ENCODE peak calls at places on chromosomes 3 and 15, in seven cellular contexts. C is H9, W is neuronal stem cell, J is H1, E is IMR-90, A is mesendoderm, K is mesenchymal stem cell. S is an unnamed sample.

GRCh38 chr3:32428092-32429068 is 36.7 kb downstream of the CMTM7 start:
- DNase-seq in C (no peak), W (no peak), J (no peak), E (no peak), A (no peak), K (no peak), S (peak)

GRCh38 chr3:151351648-151352047 is 22.3 kb upstream of the P2RY13 start:
- DNase-seq in C (no peak), W (no peak), J (no peak), E (no peak), A (no peak), K (no peak), S (no peak)

GRCh38 chr3:126634803-126635202 is 20.1 kb downstream of the TXNRD3 start:
- DNase-seq in C (no peak), W (no peak), J (no peak), E (no peak), A (no peak), K (no peak), S (no peak)

GRCh38 chr15:88465633-88466219 is 1.5 kb downstream of the MRPL46 start:
- DNase-seq in C (no peak), W (no peak), J (no peak), E (peak), A (peak), K (peak), S (peak)

GRCh38 chr3:46183330-46183729 is 24.8 kb downstream of the CCR1 start:
- DNase-seq in C (no peak), W (no peak), J (no peak), E (no peak), A (no peak), K (no peak), S (no peak)

GRCh38 chr3:190533511-190534282 is 19.8 kb downstream of the IL1RAP start:
- DNase-seq in C (no peak), W (no peak), J (no peak), E (peak), A (no peak), K (peak), S (peak)

GRCh38 chr3:162302983-162303624 is 806.5 kb downstream of the OTOL1 start:
- DNase-seq in C (no peak), W (no peak), J (no peak), E (peak), A (no peak), K (peak), S (no peak)

GRCh38 chr15:40115670-40116093 is 7.0 kb upstream of the BMF start:
- DNase-seq in C (peak), W (no peak), J (no peak), E (no peak), A (peak), K (no peak), S (peak)

GRCh38 chr3:197520311-197521276 is 35.2 kb downstream of the BDH1 start:
- DNase-seq in C (peak), W (peak), J (no peak), E (peak), A (peak), K (peak), S (peak)

GRCh38 chr15:101225658-101226057 is 26.2 kb downstream of the CHSY1 start:
- DNase-seq in C (no peak), W (no peak), J (no peak), E (peak), A (peak), K (peak), S (no peak)

GRCh38 chr15:67253517-67254237 is 784 bp downstream of the AAGAB start:
- DNase-seq in C (no peak), W (peak), J (no peak), E (peak), A (peak), K (peak), S (peak)

GRCh38 chr15:51349156-51349844 is 7.8 kb downstream of the GLDN start:
- DNase-seq in C (no peak), W (no peak), J (no peak), E (no peak), A (no peak), K (peak), S (no peak)

GRCh38 chr3:43171770-43172169 is 65.9 kb upstream of the POMGNT2 start:
- DNase-seq in C (no peak), W (no peak), J (no peak), E (no peak), A (no peak), K (no peak), S (no peak)

GRCh38 chr3:49716691-49717538 is 2.6 kb downstream of the AMIGO3 start:
- DNase-seq in C (peak), W (no peak), J (no peak), E (no peak), A (no peak), K (no peak), S (no peak)

GRCh38 chr3:158105710-158106438 is at the start of gene SHOX2:
- DNase-seq in C (peak), W (no peak), J (no peak), E (peak), A (peak), K (peak), S (peak)

GRCh38 chr3:28739647-28740046 is 391.0 kb upstream of the AZI2 start:
- DNase-seq in C (no peak), W (no peak), J (no peak), E (no peak), A (no peak), K (no peak), S (no peak)

GRCh38 chr3:88480822-88481221 is 331.1 kb downstream of the C3orf38 start:
- DNase-seq in C (no peak), W (no peak), J (no peak), E (no peak), A (no peak), K (no peak), S (no peak)

GRCh38 chr15:40539030-40539429 is 25.8 kb downstream of the CCDC32 start:
- DNase-seq in C (no peak), W (no peak), J (no peak), E (no peak), A (peak), K (no peak), S (no peak)

GRCh38 chr3:67635806-67636205 is 18.6 kb downstream of the SUCLG2 start:
- DNase-seq in C (no peak), W (no peak), J (no peak), E (peak), A (no peak), K (peak), S (no peak)

GRCh38 chr15:83810110-83810509 is 156.2 kb downstream of the ADAMTSL3 start:
- DNase-seq in C (no peak), W (no peak), J (no peak), E (no peak), A (no peak), K (no peak), S (peak)

GRCh38 chr15:83813697-83814096 is 159.8 kb downstream of the ADAMTSL3 start:
- DNase-seq in C (no peak), W (no peak), J (no peak), E (no peak), A (peak), K (no peak), S (no peak)

GRCh38 chr15:83809345-83809744 is 155.4 kb downstream of the ADAMTSL3 start:
- DNase-seq in C (no peak), W (no peak), J (no peak), E (no peak), A (no peak), K (no peak), S (no peak)
- H2BK120ac ChIP-seq in C (no peak), W (no peak), J (no peak), E (no peak), A (no peak), K (no peak), S (no peak)

GRCh38 chr3:11201246-11202024 is 47.1 kb downstream of the HRH1 start:
- DNase-seq in C (no peak), W (no peak), J (no peak), E (no peak), A (no peak), K (no peak), S (no peak)
- H2BK120ac ChIP-seq in C (no peak), W (no peak), J (no peak), E (peak), A (no peak), K (no peak), S (no peak)

DNA sequence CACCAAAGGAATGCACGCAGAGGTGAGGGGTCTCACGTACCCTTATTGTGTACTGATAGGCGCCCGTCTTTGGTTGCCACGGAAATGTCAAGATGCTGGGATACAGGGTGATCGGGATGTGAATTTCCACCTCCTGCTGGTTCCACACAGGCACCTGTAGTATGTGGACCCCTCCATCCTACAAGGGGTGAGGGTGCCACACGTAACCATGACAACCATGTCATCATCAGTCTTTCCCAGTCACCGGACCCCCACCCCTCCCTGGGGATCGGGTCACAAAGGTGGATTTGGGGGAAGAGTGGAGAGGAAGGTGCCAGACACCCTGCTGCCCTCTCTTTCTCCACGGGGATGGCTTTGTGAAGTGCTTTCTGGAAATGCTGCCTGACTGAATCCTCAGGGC is 44.7 kb downstream of the NUP210 start:
- DNase-seq in C (no peak), W (no peak), J (no peak), E (no peak), A (no peak), K (no peak), S (no peak)
- H2BK120ac ChIP-seq in C (no peak), W (no peak), J (no peak), E (no peak), A (no peak), K (no peak), S (no peak)

GRCh38 chr15:27701956-27702355 is 397.2 kb downstream of the OCA2 start:
- DNase-seq in C (no peak), W (no peak), J (no peak), E (no peak), A (no peak), K (no peak), S (no peak)

GRCh38 chr15:27701014-27701413 is 398.1 kb downstream of the OCA2 start:
- DNase-seq in C (no peak), W (no peak), J (no peak), E (no peak), A (no peak), K (no peak), S (no peak)

GRCh38 chr15:27692438-27692837 is 406.7 kb downstream of the OCA2 start:
- DNase-seq in C (no peak), W (no peak), J (no peak), E (no peak), A (no peak), K (no peak), S (no peak)

GRCh38 chr15:27694506-27695077 is 404.5 kb downstream of the OCA2 start:
- DNase-seq in C (no peak), W (no peak), J (no peak), E (no peak), A (peak), K (no peak), S (no peak)

GRCh38 chr15:27696530-27696929 is 402.6 kb downstream of the OCA2 start:
- DNase-seq in C (no peak), W (no peak), J (no peak), E (no peak), A (no peak), K (no peak), S (no peak)
- H2BK120ac ChIP-seq in C (no peak), W (no peak), J (no peak), E (no peak), A (no peak), K (no peak), S (no peak)

GRCh38 chr3:16936656-16937055 is 51.9 kb downstream of the PLCL2 start:
- DNase-seq in C (no peak), W (no peak), J (no peak), E (no peak), A (no peak), K (no peak), S (no peak)

GRCh38 chr3:16937421-16937820 is 52.7 kb downstream of the PLCL2 start:
- DNase-seq in C (no peak), W (no peak), J (no peak), E (no peak), A (no peak), K (no peak), S (no peak)

GRCh38 chr3:16936233-16936632 is 51.5 kb downstream of the PLCL2 start:
- DNase-seq in C (no peak), W (no peak), J (no peak), E (no peak), A (no peak), K (no peak), S (no peak)

GRCh38 chr3:16932877-16933276 is 48.1 kb downstream of the PLCL2 start:
- DNase-seq in C (no peak), W (no peak), J (no peak), E (no peak), A (no peak), K (no peak), S (no peak)

GRCh38 chr3:16935766-16936165 is 51.0 kb downstream of the PLCL2 start:
- DNase-seq in C (no peak), W (no peak), J (no peak), E (no peak), A (no peak), K (no peak), S (no peak)
- H2BK120ac ChIP-seq in C (no peak), W (no peak), J (no peak), E (no peak), A (no peak), K (no peak), S (no peak)

GRCh38 chr3:149566296-149566945 is 91.4 kb downstream of the WWTR1 start:
- DNase-seq in C (no peak), W (no peak), J (no peak), E (peak), A (no peak), K (peak), S (no peak)

GRCh38 chr3:149564079-149564478 is 89.6 kb downstream of the TM4SF4 start:
- DNase-seq in C (no peak), W (no peak), J (no peak), E (peak), A (no peak), K (peak), S (peak)

GRCh38 chr3:149559989-149560388 is 85.5 kb downstream of the TM4SF4 start:
- DNase-seq in C (no peak), W (no peak), J (no peak), E (no peak), A (no peak), K (no peak), S (no peak)

GRCh38 chr3:149559525-149559924 is 85.0 kb downstream of the TM4SF4 start:
- DNase-seq in C (no peak), W (no peak), J (no peak), E (no peak), A (no peak), K (no peak), S (no peak)

DNA sequence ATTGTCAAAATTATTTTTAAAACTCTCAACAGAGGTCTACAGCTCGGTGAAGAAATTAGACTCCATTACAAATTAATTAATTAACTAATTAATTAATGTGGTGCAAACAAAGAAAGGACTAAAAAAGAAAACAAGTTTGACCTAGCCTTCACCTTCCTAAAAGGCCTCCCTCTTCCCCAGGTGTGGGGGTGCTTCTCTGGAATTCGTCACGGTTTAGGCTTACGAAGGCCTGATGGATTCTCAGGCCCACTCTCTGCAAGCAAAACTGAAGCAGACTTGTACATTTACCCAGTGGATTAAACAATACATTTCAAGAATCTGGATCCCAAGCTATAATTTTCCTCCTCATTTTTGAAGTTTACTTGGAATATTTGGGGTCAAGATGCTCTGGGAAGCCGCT is 88.6 kb downstream of the TM4SF4 start:
- DNase-seq in C (no peak), W (no peak), J (no peak), E (no peak), A (no peak), K (no peak), S (no peak)
- H2BK120ac ChIP-seq in C (no peak), W (no peak), J (no peak), E (no peak), A (no peak), K (no peak), S (no peak)

S was measured in trophoblast cell.